ENCODE peak calls at places on chromosomes 16 and 17, in four cellular contexts. N is AG09309, U is AG10803, W is tibial artery. O is an unnamed sample.
A peak's percentile ranks its signal among the peaks of the same experiment; 100 is the strongest.

GRCh38 chr16:67672739-67673662 is 6.4 kb downstream of the C16orf86 start:
- DNase-seq in W (peak; percentile 58), U (peak; percentile 86), N (no peak), O (peak; percentile 71)

GRCh38 chr17:8946476-8946875 is 19.0 kb downstream of the PIK3R5 start:
- DNase-seq in N (peak; percentile 11), W (no peak), U (peak; percentile 37), O (no peak)

GRCh38 chr17:55770220-55770870 is 19.5 kb downstream of the PCTP start:
- DNase-seq in U (peak; percentile 72), W (no peak), N (peak; percentile 42), O (no peak)

GRCh38 chr17:58112970-58113631 is 29.9 kb downstream of the DYNLL2 start:
- DNase-seq in W (peak; percentile 82), U (peak; percentile 53), N (no peak), O (peak; percentile 74)

GRCh38 chr17:43570518-43570928 is 24.4 kb upstream of the ETV4 start:
- DNase-seq in W (no peak), U (peak; percentile 68), N (no peak), O (no peak)

GRCh38 chr16:73311857-73312723 is 264.2 kb upstream of the ZFHX3 start:
- DNase-seq in U (no peak), N (no peak), W (no peak), O (no peak)

GRCh38 chr17:76260669-76261068 is 4.5 kb upstream of the UBALD2 start:
- DNase-seq in W (no peak), U (no peak), N (no peak), O (no peak)

GRCh38 chr16:64362193-64362592 is 759.7 kb downstream of the CDH11 start:
- DNase-seq in U (peak; percentile 26), N (no peak), W (no peak), O (no peak)

GRCh38 chr17:968812-969766 is 10.5 kb downstream of the NXN start:
- DNase-seq in N (no peak), W (no peak), U (no peak), O (no peak)

GRCh38 chr16:3461120-3461519 is 17.6 kb downstream of the NAA60 start:
- DNase-seq in N (no peak), W (no peak), U (no peak), O (no peak)

GRCh38 chr16:88739975-88740726 is 33.8 kb downstream of the CTU2 start:
- DNase-seq in W (no peak), N (no peak), U (no peak), O (no peak)

GRCh38 chr16:10521681-10522274 is 58.6 kb downstream of the EMP2 start:
- DNase-seq in W (peak; percentile 70), N (no peak), U (peak; percentile 69), O (peak; percentile 78)

GRCh38 chr17:1558401-1558800 is 4.2 kb downstream of the PITPNA start:
- DNase-seq in N (no peak), W (no peak), U (no peak), O (no peak)

GRCh38 chr17:73480740-73481139 is 163.5 kb downstream of the SDK2 start:
- DNase-seq in U (no peak), W (no peak), N (no peak), O (no peak)

GRCh38 chr17:71764507-71764906 is 356.3 kb upstream of the SOX9 start:
- DNase-seq in W (no peak), U (no peak), N (no peak), O (peak; percentile 43)

GRCh38 chr17:31459716-31460115 is 68.2 kb downstream of the RAB11FIP4 start:
- DNase-seq in N (no peak), U (no peak), W (no peak), O (no peak)

GRCh38 chr16:90019543-90020259 is 445 bp upstream of the DBNDD1 start:
- DNase-seq in W (no peak), U (peak; percentile 46), N (no peak), O (peak; percentile 85)

GRCh38 chr16:81711609-81712329 is 67.3 kb upstream of the PLCG2 start:
- DNase-seq in N (peak; percentile 85), U (peak; percentile 92), W (no peak), O (peak; percentile 46)

GRCh38 chr17:27622914-27623313 is 8.1 kb upstream of the LGALS9 start:
- DNase-seq in U (no peak), N (no peak), W (no peak), O (no peak)

GRCh38 chr17:43079578-43080302 is 45.4 kb downstream of the BRCA1 start:
- DNase-seq in U (no peak), W (no peak), N (no peak), O (no peak)

GRCh38 chr16:54203384-54203783 is 83.2 kb downstream of the IRX3 start:
- DNase-seq in W (no peak), N (no peak), U (no peak), O (no peak)

GRCh38 chr16:25872369-25873070 is 180.8 kb downstream of the HS3ST4 start:
- DNase-seq in W (no peak), U (no peak), N (no peak), O (no peak)

GRCh38 chr16:12470311-12471229 is 333.1 kb downstream of the CPPED1 start:
- DNase-seq in U (no peak), W (no peak), N (no peak), O (no peak)

GRCh38 chr16:87317766-87318121 is 552 bp upstream of the C16orf95 start:
- DNase-seq in N (no peak), W (peak; percentile 37), U (peak; percentile 61), O (peak; percentile 51)

GRCh38 chr16:78783570-78784079 is 684.2 kb downstream of the WWOX start:
- DNase-seq in W (no peak), N (no peak), U (no peak), O (no peak)

GRCh38 chr16:86085795-86086194 is 186.8 kb downstream of the IRF8 start:
- DNase-seq in N (no peak), U (no peak), W (no peak), O (no peak)

GRCh38 chr16:31356566-31357323 is 1.8 kb downstream of the ITGAX start:
- DNase-seq in W (no peak), N (no peak), U (no peak), O (no peak)

GRCh38 chr17:44331249-44331760 is 6.7 kb upstream of the SLC25A39 start:
- DNase-seq in W (peak; percentile 80), U (peak; percentile 65), N (no peak), O (peak; percentile 91)

GRCh38 chr16:29898786-29899515 is 399 bp downstream of the SEZ6L2 start:
- DNase-seq in U (no peak), W (no peak), N (no peak), O (peak; percentile 87)

GRCh38 chr16:79599256-79599836 is 1.2 kb downstream of the MAF start:
- DNase-seq in W (no peak), N (no peak), U (no peak), O (peak; percentile 20)

GRCh38 chr16:75660726-75661302 is 13.2 kb downstream of the TERF2IP start:
- DNase-seq in N (no peak), U (no peak), W (no peak), O (no peak)

GRCh38 chr17:67624886-67625656 is 92.7 kb upstream of the NOL11 start:
- DNase-seq in U (no peak), W (no peak), N (no peak), O (no peak)

GRCh38 chr16:83689385-83689831 is 118.4 kb upstream of the HSBP1 start:
- DNase-seq in U (peak; percentile 99), W (peak; percentile 46), N (peak; percentile 97), O (peak; percentile 21)

GRCh38 chr17:57861737-57862409 is 12.0 kb upstream of the MRPS23 start:
- DNase-seq in N (no peak), U (peak; percentile 41), W (peak; percentile 79), O (peak; percentile 41)

GRCh38 chr17:1830288-1830687 is 483 bp downstream of the RPA1 start:
- DNase-seq in U (no peak), W (no peak), N (no peak), O (peak; percentile 4)

GRCh38 chr16:85984947-85985451 is 86.0 kb downstream of the IRF8 start:
- DNase-seq in W (no peak), U (no peak), N (no peak), O (no peak)

GRCh38 chr16:5509336-5509735 is 411.7 kb upstream of the EEF2KMT start:
- DNase-seq in W (no peak), U (no peak), N (no peak), O (no peak)

GRCh38 chr16:57778658-57779057 is 23.6 kb downstream of the KIFC3 start:
- DNase-seq in N (no peak), W (no peak), U (no peak), O (no peak)

GRCh38 chr16:57773019-57773418 is 29.3 kb downstream of the KIFC3 start:
- DNase-seq in W (no peak), U (no peak), N (no peak), O (no peak)

GRCh38 chr16:57773680-57774295 is 28.5 kb downstream of the KIFC3 start:
- DNase-seq in U (no peak), N (no peak), W (no peak), O (no peak)

GRCh38 chr16:57774886-57775285 is 27.4 kb downstream of the KIFC3 start:
- DNase-seq in W (no peak), N (no peak), U (no peak), O (no peak)

DNA sequence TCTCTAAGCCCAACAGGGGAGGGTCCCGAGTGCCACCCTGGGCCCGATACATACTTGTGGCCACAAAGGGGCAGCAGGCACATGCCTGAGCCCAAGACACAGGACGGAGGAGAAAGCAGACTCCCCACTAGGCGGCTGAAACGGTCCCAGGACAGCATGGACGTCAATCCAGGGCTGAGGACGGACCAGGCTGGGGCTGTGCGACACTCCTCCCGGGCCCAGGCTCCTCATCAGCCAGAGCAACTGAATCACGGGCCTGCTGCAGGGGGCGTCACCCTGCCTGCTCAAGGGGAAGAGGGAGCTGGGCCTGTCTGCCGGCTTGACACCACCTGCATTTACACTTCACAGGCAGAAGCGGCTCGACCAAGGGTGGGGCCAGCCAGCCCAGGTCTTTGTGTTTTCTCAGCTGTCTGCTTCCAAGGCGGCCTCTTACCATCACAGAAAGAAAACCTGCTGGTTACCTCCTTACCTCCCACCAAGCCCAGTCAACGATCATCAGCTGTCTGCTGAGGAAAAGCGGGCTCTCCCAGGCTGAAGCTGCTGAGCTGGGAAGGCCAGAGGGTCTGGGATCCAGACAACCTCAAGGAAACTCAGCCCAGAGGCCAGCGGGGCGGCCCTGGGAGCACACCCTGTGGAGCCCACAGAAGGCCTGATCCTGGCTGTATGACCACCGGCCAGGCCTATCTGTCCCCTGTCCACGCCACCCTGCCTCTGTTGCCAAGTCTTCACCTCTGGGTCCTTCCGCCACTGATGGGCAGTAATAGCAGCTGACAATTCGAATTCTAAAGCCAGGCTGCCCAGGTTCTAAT is 26.4 kb downstream of the KIFC3 start:
- DNase-seq in N (no peak), U (no peak), W (no peak), O (no peak)
- TF ChIP-seq CTCF in N (no peak), U (no peak), W (no peak), O (no peak)

GRCh38 chr17:68906638-68907037 is 48.6 kb downstream of the ABCA8 start:
- DNase-seq in N (no peak), W (no peak), U (no peak), O (no peak)
- TF ChIP-seq CTCF in N (peak; percentile 37), W (no peak), U (peak; percentile 41), O (no peak)

GRCh38 chr17:15260376-15261062 is 4.6 kb downstream of the PMP22 start:
- DNase-seq in W (peak; percentile 87), N (peak; percentile 70), U (peak; percentile 89), O (peak; percentile 77)
- TF ChIP-seq CTCF in W (peak; percentile 85), N (peak; percentile 52), U (peak; percentile 40), O (peak; percentile 41)

GRCh38 chr17:80055597-80055996 is 19.2 kb downstream of the CCDC40 start:
- DNase-seq in U (no peak), W (no peak), N (no peak), O (no peak)
- TF ChIP-seq CTCF in U (no peak), W (no peak), N (no peak), O (no peak)

GRCh38 chr17:19664821-19665181 is 16.2 kb downstream of the ALDH3A2 start:
- DNase-seq in W (no peak), U (no peak), N (no peak), O (no peak)
- TF ChIP-seq CTCF in W (no peak), U (no peak), N (no peak), O (no peak)

GRCh38 chr17:65027305-65027704 is 29.2 kb downstream of the GNA13 start:
- DNase-seq in U (peak; percentile 48), N (no peak), W (no peak), O (peak; percentile 57)
- TF ChIP-seq CTCF in U (peak; percentile 40), N (peak; percentile 38), W (no peak), O (no peak)